ENCODE peak calls at places on chromosomes 4 and X, in six cellular contexts. S is MM.1S, L is A549, R is neural progenitor cell, O is HCT116, P is transverse colon. K is an unnamed sample.

GRCh38 chrX:104335765-104336164 is 81.0 kb upstream of the ESX1 start:
- DNase-seq in P (no peak), L (no peak), S (no peak), R (no peak), O (no peak), K (no peak)

GRCh38 chrX:1384738-1385250 is 7.1 kb downstream of the SLC25A6 start:
- DNase-seq in O (no peak), L (no peak), P (no peak), S (no peak), R (no peak), K (no peak)

GRCh38 chrX:150873616-150874015 is 24.9 kb downstream of the CD99L2 start:
- DNase-seq in S (peak), L (no peak), O (peak), P (no peak), R (no peak), K (no peak)

GRCh38 chrX:29229802-29230201 is 642.6 kb downstream of the IL1RAPL1 start:
- DNase-seq in O (no peak), P (no peak), L (no peak), R (no peak), S (no peak), K (no peak)

GRCh38 chrX:24760601-24761000 is 66.9 kb downstream of the POLA1 start:
- DNase-seq in P (no peak), S (no peak), O (no peak), R (no peak), L (no peak), K (no peak)

GRCh38 chrX:140343226-140343873 is 161.5 kb downstream of the SOX3 start:
- DNase-seq in S (no peak), R (no peak), P (no peak), L (no peak), O (no peak), K (no peak)

GRCh38 chr4:183130328-183131155 is 31.5 kb downstream of the WWC2 start:
- DNase-seq in L (no peak), P (no peak), R (no peak), S (no peak), O (no peak), K (no peak)

GRCh38 chr4:1783970-1784369 is 9.1 kb upstream of the FGFR3 start:
- DNase-seq in P (no peak), O (no peak), S (no peak), L (no peak), R (no peak), K (no peak)

GRCh38 chr4:166174717-166175510 is 301.9 kb downstream of the TLL1 start:
- DNase-seq in L (no peak), R (no peak), O (no peak), P (no peak), S (no peak), K (no peak)

GRCh38 chr4:111400736-111401135 is 744.5 kb upstream of the FAM241A start:
- DNase-seq in P (no peak), L (no peak), S (no peak), R (no peak), O (no peak), K (no peak)

GRCh38 chrX:97691901-97692455 is 808.3 kb downstream of the RPA4 start:
- DNase-seq in P (no peak), L (no peak), O (no peak), R (peak), S (no peak), K (no peak)

GRCh38 chr4:83639849-83640493 is 104.1 kb downstream of the GPAT3 start:
- DNase-seq in O (peak), L (peak), S (peak), R (peak), P (peak), K (peak)

GRCh38 chr4:33685939-33686338 is 2558.4 kb downstream of the ARAP2 start:
- DNase-seq in R (no peak), O (no peak), P (no peak), S (no peak), L (no peak), K (no peak)

GRCh38 chr4:186918466-186918865 is 194.8 kb upstream of the FAT1 start:
- DNase-seq in L (no peak), R (no peak), O (no peak), S (no peak), P (no peak), K (no peak)

GRCh38 chr4:72568959-72569718 is at the start of gene ADAMTS3:
- DNase-seq in S (peak), R (peak), P (peak), L (peak), O (no peak), K (no peak)

GRCh38 chr4:109755656-109756055 is 25.8 kb upstream of the PLA2G12A start:
- DNase-seq in R (no peak), S (no peak), O (no peak), L (no peak), P (no peak), K (no peak)

GRCh38 chrX:43423876-43424275 is 232.2 kb upstream of the MAOA start:
- DNase-seq in S (no peak), O (no peak), R (no peak), P (no peak), L (no peak), K (no peak)

GRCh38 chrX:117910216-117910615 is 206.4 kb downstream of the KLHL13 start:
- DNase-seq in P (no peak), L (no peak), R (no peak), O (no peak), S (no peak), K (no peak)

GRCh38 chr4:149371021-149371420 is 444.6 kb downstream of the IQCM start:
- DNase-seq in O (peak), S (peak), P (peak), L (peak), R (peak), K (peak)

GRCh38 chrX:103537871-103538387 is 18.6 kb upstream of the RAB40A start:
- DNase-seq in O (no peak), P (no peak), S (no peak), R (no peak), L (no peak), K (no peak)

GRCh38 chrX:44415639-44416386 is 72.3 kb upstream of the EFHC2 start:
- DNase-seq in L (no peak), S (no peak), O (no peak), P (peak), R (no peak), K (peak)

GRCh38 chrX:17414839-17415238 is 39.8 kb downstream of the NHS start:
- DNase-seq in S (no peak), L (no peak), P (peak), R (peak), O (no peak), K (peak)

GRCh38 chr4:184287697-184288255 is 70.1 kb upstream of the ENPP6 start:
- DNase-seq in O (no peak), R (peak), S (peak), P (peak), L (no peak), K (peak)

GRCh38 chrX:41276661-41277506 is 57.1 kb upstream of the DDX3X start:
- DNase-seq in R (no peak), O (no peak), S (no peak), P (no peak), L (no peak), K (no peak)

GRCh38 chrX:109218761-109219160 is 263.1 kb downstream of the GUCY2F start:
- DNase-seq in P (no peak), S (no peak), R (no peak), O (no peak), L (no peak), K (peak)
- H3K27ac ChIP-seq in P (no peak), S (no peak), R (no peak), O (no peak), L (no peak), K (no peak)

DNA sequence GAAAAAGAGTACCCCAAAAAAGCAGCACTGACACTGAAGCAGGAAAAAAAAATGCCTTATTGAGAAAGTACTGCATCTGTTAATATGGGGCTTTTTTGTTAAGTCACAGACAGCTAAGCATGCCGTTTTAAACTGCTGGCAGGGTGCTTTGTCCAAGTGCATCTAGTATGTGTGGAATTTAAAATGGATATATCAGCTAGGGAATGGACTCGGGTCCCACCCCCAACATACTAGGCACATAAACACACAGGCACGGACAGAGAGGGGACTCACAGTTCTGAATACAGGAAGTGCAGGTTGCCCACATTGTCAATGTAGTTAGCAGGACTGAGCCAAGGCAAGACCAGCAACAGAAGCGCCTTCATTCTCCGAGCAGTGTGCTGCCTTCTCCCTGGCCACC is 33.7 kb downstream of the LNX1 start:
- DNase-seq in R (no peak), P (no peak), S (no peak), O (no peak), L (no peak), K (no peak)
- H3K27ac ChIP-seq in R (no peak), P (no peak), S (no peak), O (no peak), L (no peak), K (no peak)

DNA sequence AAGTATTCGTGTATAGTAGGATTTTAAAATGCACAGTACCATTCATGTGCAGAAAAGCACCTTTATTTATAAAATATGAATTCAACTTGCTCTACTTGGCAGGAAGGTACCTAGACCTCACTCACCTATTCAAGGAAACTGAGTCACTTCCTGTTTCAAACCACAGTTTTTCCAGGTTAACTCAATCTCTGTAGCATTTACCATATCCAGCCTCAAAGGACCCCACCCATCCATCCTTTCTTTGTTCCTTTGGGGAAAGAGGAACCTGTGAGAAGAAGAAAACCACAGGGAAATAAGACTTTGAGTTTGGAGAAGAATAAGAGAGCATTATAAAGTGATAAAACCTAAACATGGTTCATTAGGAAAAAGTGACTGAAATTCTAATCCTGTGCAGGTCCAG is 250.7 kb downstream of the CBR4 start:
- DNase-seq in L (no peak), R (no peak), P (no peak), O (no peak), S (no peak), K (no peak)
- H3K27ac ChIP-seq in L (no peak), R (no peak), P (no peak), O (no peak), S (no peak), K (no peak)

GRCh38 chr4:3293410-3294391 is 880 bp downstream of the RGS12 start:
- DNase-seq in O (no peak), R (no peak), S (no peak), L (no peak), P (no peak), K (no peak)
- H3K27ac ChIP-seq in O (peak), R (peak), S (no peak), L (peak), P (peak), K (no peak)

GRCh38 chr4:139933104-139933503 is 220.9 kb downstream of the MAML3 start:
- DNase-seq in O (no peak), S (no peak), P (no peak), L (no peak), R (no peak), K (no peak)

GRCh38 chr4:139934786-139935330 is 219.1 kb downstream of the MAML3 start:
- DNase-seq in S (no peak), O (no peak), R (no peak), P (no peak), L (no peak), K (peak)

GRCh38 chr4:139935911-139936310 is 218.1 kb downstream of the MAML3 start:
- DNase-seq in O (no peak), P (no peak), R (no peak), L (no peak), S (no peak), K (peak)

GRCh38 chr4:139933541-139933940 is 220.4 kb downstream of the MAML3 start:
- DNase-seq in R (no peak), O (no peak), S (no peak), L (no peak), P (no peak), K (peak)

DNA sequence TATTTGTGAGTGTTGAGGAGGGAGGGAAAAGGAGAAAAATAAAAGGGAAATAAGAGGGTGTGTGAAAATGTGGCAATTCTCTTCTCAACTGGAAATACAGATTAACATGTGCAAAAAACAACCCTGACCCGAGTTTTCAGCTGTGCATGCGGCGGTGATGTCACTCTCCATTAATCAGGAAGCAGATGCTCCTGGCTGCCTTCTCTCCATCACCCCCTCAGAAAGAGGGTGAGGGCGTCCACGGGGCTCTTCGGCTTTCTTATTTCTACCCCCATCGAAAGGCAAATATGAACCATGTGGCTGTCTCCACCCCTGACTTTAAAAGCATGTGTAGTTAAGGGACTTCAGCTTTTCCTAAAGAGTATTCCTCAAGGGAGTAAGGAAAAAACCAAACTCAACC is 219.6 kb downstream of the MAML3 start:
- DNase-seq in R (no peak), O (no peak), L (no peak), P (no peak), S (no peak), K (no peak)
- H3K27ac ChIP-seq in R (no peak), O (no peak), L (peak), P (no peak), S (no peak), K (no peak)

DNA sequence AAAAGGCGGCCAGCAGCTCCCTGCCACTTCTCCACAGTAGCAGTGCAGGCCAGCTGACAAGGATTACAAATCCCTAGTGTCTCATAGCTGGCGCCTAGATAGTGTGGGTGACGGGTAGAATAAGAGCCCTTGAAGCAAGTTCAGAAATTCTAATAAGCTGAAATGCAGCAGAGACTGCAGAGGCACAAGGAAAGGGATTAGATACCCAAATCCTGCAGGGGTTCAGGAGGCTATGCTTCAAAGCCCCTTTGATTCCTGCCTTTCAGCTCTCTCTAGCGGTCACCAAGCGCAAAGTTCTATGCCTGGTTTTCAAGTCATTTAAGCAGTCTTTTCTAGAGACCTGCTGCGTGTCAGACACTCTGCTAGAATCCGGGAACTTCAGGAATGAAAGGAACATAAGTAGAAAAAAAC is 79.2 kb downstream of the RLIM start:
- DNase-seq in O (peak), P (peak), S (peak), L (no peak), R (peak), K (peak)
- H3K27ac ChIP-seq in O (no peak), P (peak), S (no peak), L (no peak), R (no peak), K (peak)

GRCh38 chr4:6885953-6886557 is 23.6 kb upstream of the TBC1D14 start:
- DNase-seq in O (no peak), P (no peak), L (no peak), R (no peak), S (no peak), K (peak)

GRCh38 chr4:6887591-6888371 is 21.8 kb upstream of the TBC1D14 start:
- DNase-seq in O (no peak), L (no peak), R (no peak), S (no peak), P (peak), K (no peak)

GRCh38 chr4:6889101-6889735 is 20.4 kb upstream of the TBC1D14 start:
- DNase-seq in O (no peak), P (no peak), R (no peak), S (no peak), L (no peak), K (no peak)

GRCh38 chr4:6888506-6889071 is 21.0 kb upstream of the TBC1D14 start:
- DNase-seq in O (no peak), P (no peak), S (no peak), R (no peak), L (no peak), K (no peak)

GRCh38 chr4:6886886-6887285 is 22.7 kb upstream of the TBC1D14 start:
- DNase-seq in R (no peak), P (peak), S (no peak), L (no peak), O (no peak), K (no peak)
- H3K27ac ChIP-seq in R (no peak), P (no peak), S (no peak), L (no peak), O (no peak), K (no peak)

GRCh38 chr4:37780444-37781133 is 45.9 kb upstream of the PGM2 start:
- DNase-seq in S (peak), P (peak), R (peak), L (no peak), O (no peak), K (peak)
- H3K27ac ChIP-seq in S (no peak), P (no peak), R (no peak), L (no peak), O (no peak), K (no peak)

K was measured in small intestine.